ENCODE peak calls at places on chromosome X, in four cellular contexts. One of them, this sample, is unnamed. For H3K4me1, the result is how much of the 10 kb centered on the place peaks cover.

GRCh38 chrX:118675966-118676349 is 51.4 kb upstream of the IL13RA1 start:
- DNase-seq in tibial nerve: no peak
- DNase-seq in neuronal stem cell: no peak
- DNase-seq in Peyer's patch: no peak
- DNase-seq in this sample: no peak

GRCh38 chrX:73728518-73729023 is 165.6 kb downstream of the CHIC1 start:
- DNase-seq in Peyer's patch: no peak
- DNase-seq in tibial nerve: no peak
- DNase-seq in neuronal stem cell: peak
- DNase-seq in this sample: no peak

GRCh38 chrX:103423955-103424640 is 47.8 kb downstream of the BEX3 start:
- DNase-seq in tibial nerve: no peak
- DNase-seq in Peyer's patch: no peak
- DNase-seq in neuronal stem cell: no peak
- DNase-seq in this sample: no peak

GRCh38 chrX:153645921-153646481 is 1.0 kb upstream of the DUSP9 start:
- DNase-seq in tibial nerve: no peak
- DNase-seq in Peyer's patch: peak
- DNase-seq in neuronal stem cell: no peak
- DNase-seq in this sample: no peak

GRCh38 chrX:17521871-17522693 is 147.1 kb downstream of the NHS start:
- DNase-seq in Peyer's patch: no peak
- DNase-seq in tibial nerve: no peak
- DNase-seq in neuronal stem cell: no peak
- DNase-seq in this sample: no peak

GRCh38 chrX:148940411-148940996 is 440.1 kb downstream of the AFF2 start:
- DNase-seq in tibial nerve: no peak
- DNase-seq in Peyer's patch: no peak
- DNase-seq in neuronal stem cell: no peak
- DNase-seq in this sample: no peak

GRCh38 chrX:153327561-153327960 is 6.0 kb upstream of the PNMA6F start:
- DNase-seq in tibial nerve: no peak
- DNase-seq in neuronal stem cell: no peak
- DNase-seq in Peyer's patch: no peak
- DNase-seq in this sample: no peak

GRCh38 chrX:130741584-130741983 is 161.4 kb downstream of the ENOX2 start:
- DNase-seq in tibial nerve: no peak
- DNase-seq in neuronal stem cell: no peak
- DNase-seq in Peyer's patch: no peak
- DNase-seq in this sample: no peak

GRCh38 chrX:129493643-129494042 is 29.6 kb downstream of the SMARCA1 start:
- DNase-seq in tibial nerve: no peak
- DNase-seq in Peyer's patch: no peak
- DNase-seq in neuronal stem cell: no peak
- DNase-seq in this sample: no peak

GRCh38 chrX:40104649-40105015 is 6.9 kb upstream of the BCOR start:
- DNase-seq in tibial nerve: no peak
- DNase-seq in Peyer's patch: peak
- DNase-seq in neuronal stem cell: no peak
- DNase-seq in this sample: peak

GRCh38 chrX:50627696-50628095 is 157.1 kb upstream of the DGKK start:
- DNase-seq in tibial nerve: no peak
- DNase-seq in Peyer's patch: no peak
- DNase-seq in neuronal stem cell: no peak
- DNase-seq in this sample: no peak

GRCh38 chrX:2501246-2502102 is 698 bp upstream of the DHRSX start:
- DNase-seq in Peyer's patch: no peak
- DNase-seq in neuronal stem cell: no peak
- DNase-seq in tibial nerve: no peak
- DNase-seq in this sample: no peak

GRCh38 chrX:103718120-103718519 is 7.4 kb downstream of the TMEM31 start:
- DNase-seq in neuronal stem cell: no peak
- DNase-seq in tibial nerve: no peak
- DNase-seq in Peyer's patch: no peak
- DNase-seq in this sample: no peak

GRCh38 chrX:129749069-129749468 is 10.3 kb downstream of the XPNPEP2 start:
- DNase-seq in Peyer's patch: no peak
- DNase-seq in neuronal stem cell: no peak
- DNase-seq in tibial nerve: no peak
- DNase-seq in this sample: no peak

GRCh38 chrX:39896951-39897740 is 200.6 kb downstream of the BCOR start:
- DNase-seq in Peyer's patch: no peak
- DNase-seq in neuronal stem cell: peak
- DNase-seq in tibial nerve: no peak
- DNase-seq in this sample: no peak

GRCh38 chrX:89053223-89053622 is 306.2 kb downstream of the CPXCR1 start:
- DNase-seq in neuronal stem cell: no peak
- DNase-seq in Peyer's patch: no peak
- DNase-seq in tibial nerve: no peak
- DNase-seq in this sample: no peak

GRCh38 chrX:110180176-110180927 is 137.5 kb downstream of the AMMECR1 start:
- DNase-seq in Peyer's patch: no peak
- DNase-seq in tibial nerve: no peak
- DNase-seq in neuronal stem cell: no peak
- DNase-seq in this sample: no peak

GRCh38 chrX:102765794-102766193 is 45.3 kb downstream of the GPRASP3 start:
- DNase-seq in Peyer's patch: no peak
- DNase-seq in neuronal stem cell: no peak
- DNase-seq in tibial nerve: no peak
- DNase-seq in this sample: no peak

GRCh38 chrX:133215747-133216146 is 2.4 kb downstream of the TFDP3 start:
- DNase-seq in Peyer's patch: no peak
- DNase-seq in neuronal stem cell: peak
- DNase-seq in tibial nerve: no peak
- DNase-seq in this sample: no peak

GRCh38 chrX:24619647-24620046 is 27.5 kb downstream of the PCYT1B start:
- DNase-seq in neuronal stem cell: no peak
- DNase-seq in Peyer's patch: no peak
- DNase-seq in tibial nerve: peak
- DNase-seq in this sample: no peak

GRCh38 chrX:150704030-150704613 is 10.9 kb downstream of the MTMR1 start:
- DNase-seq in Peyer's patch: no peak
- DNase-seq in neuronal stem cell: no peak
- DNase-seq in tibial nerve: no peak
- DNase-seq in this sample: no peak

GRCh38 chrX:76279007-76279406 is 106.1 kb downstream of the PBDC1 start:
- DNase-seq in neuronal stem cell: peak
- DNase-seq in tibial nerve: peak
- DNase-seq in Peyer's patch: no peak
- DNase-seq in this sample: no peak

GRCh38 chrX:18377802-18378201 is 23.3 kb upstream of the SCML2 start:
- DNase-seq in Peyer's patch: no peak
- DNase-seq in neuronal stem cell: no peak
- DNase-seq in tibial nerve: peak
- DNase-seq in this sample: no peak

GRCh38 chrX:87805829-87806490 is 288.4 kb downstream of the KLHL4 start:
- DNase-seq in neuronal stem cell: no peak
- DNase-seq in tibial nerve: no peak
- DNase-seq in Peyer's patch: no peak
- DNase-seq in this sample: no peak

GRCh38 chrX:131895807-131896206 is 127.3 kb upstream of the STK26 start:
- DNase-seq in tibial nerve: no peak
- DNase-seq in neuronal stem cell: no peak
- DNase-seq in Peyer's patch: no peak
- DNase-seq in this sample: no peak

GRCh38 chrX:45352588-45352987 is 151.9 kb upstream of the DIPK2B start:
- DNase-seq in neuronal stem cell: no peak
- DNase-seq in tibial nerve: no peak
- DNase-seq in Peyer's patch: no peak
- DNase-seq in this sample: no peak

GRCh38 chrX:95666056-95666455 is 1018.6 kb upstream of the DIAPH2 start:
- DNase-seq in neuronal stem cell: no peak
- DNase-seq in tibial nerve: no peak
- DNase-seq in Peyer's patch: no peak
- DNase-seq in this sample: no peak

GRCh38 chrX:1423215-1423614 is 29.5 kb downstream of the ASMTL start:
- DNase-seq in tibial nerve: no peak
- DNase-seq in neuronal stem cell: no peak
- DNase-seq in Peyer's patch: no peak
- DNase-seq in this sample: peak

GRCh38 chrX:41308884-41309655 is 24.9 kb upstream of the DDX3X start:
- DNase-seq in Peyer's patch: no peak
- DNase-seq in neuronal stem cell: no peak
- DNase-seq in tibial nerve: no peak
- DNase-seq in this sample: no peak

GRCh38 chrX:147838465-147839131 is 73.1 kb upstream of the FMR1 start:
- DNase-seq in neuronal stem cell: no peak
- DNase-seq in tibial nerve: no peak
- DNase-seq in Peyer's patch: no peak
- DNase-seq in this sample: no peak

GRCh38 chrX:10166731-10167149 is 10.0 kb downstream of the CLCN4 start:
- DNase-seq in Peyer's patch: no peak
- DNase-seq in neuronal stem cell: no peak
- DNase-seq in tibial nerve: no peak
- DNase-seq in this sample: peak

GRCh38 chrX:45771114-45771513 is 570.4 kb upstream of the DIPK2B start:
- DNase-seq in tibial nerve: no peak
- DNase-seq in neuronal stem cell: no peak
- DNase-seq in Peyer's patch: peak
- DNase-seq in this sample: no peak

GRCh38 chrX:107725761-107726555 is 49.6 kb downstream of the TSC22D3 start:
- DNase-seq in tibial nerve: no peak
- DNase-seq in Peyer's patch: no peak
- DNase-seq in neuronal stem cell: no peak
- DNase-seq in this sample: no peak

GRCh38 chrX:107724653-107725052 is 50.9 kb downstream of the TSC22D3 start:
- DNase-seq in tibial nerve: no peak
- DNase-seq in neuronal stem cell: no peak
- DNase-seq in Peyer's patch: no peak
- DNase-seq in this sample: no peak

GRCh38 chrX:107728342-107729099 is 47.1 kb downstream of the TSC22D3 start:
- DNase-seq in neuronal stem cell: no peak
- DNase-seq in Peyer's patch: no peak
- DNase-seq in tibial nerve: no peak
- DNase-seq in this sample: no peak

GRCh38 chrX:107729558-107730297 is 45.9 kb downstream of the TSC22D3 start:
- DNase-seq in Peyer's patch: no peak
- DNase-seq in tibial nerve: no peak
- DNase-seq in neuronal stem cell: no peak
- DNase-seq in this sample: no peak

GRCh38 chrX:107726809-107727534 is 48.6 kb downstream of the TSC22D3 start:
- DNase-seq in Peyer's patch: no peak
- DNase-seq in neuronal stem cell: no peak
- DNase-seq in tibial nerve: no peak
- DNase-seq in this sample: no peak
- H3K4me1 ChIP-seq in Peyer's patch: under half
- H3K4me1 ChIP-seq in neuronal stem cell: under half
- H3K4me1 ChIP-seq in tibial nerve: half or more
- H3K4me1 ChIP-seq in this sample: under half

GRCh38 chrX:34585561-34585960 is 71.5 kb downstream of the TMEM47 start:
- DNase-seq in Peyer's patch: no peak
- DNase-seq in tibial nerve: no peak
- DNase-seq in neuronal stem cell: no peak
- DNase-seq in this sample: no peak
- H3K4me3 ChIP-seq in Peyer's patch: no peak
- H3K4me3 ChIP-seq in tibial nerve: no peak
- H3K4me3 ChIP-seq in neuronal stem cell: no peak
- H3K4me3 ChIP-seq in this sample: no peak

DNA sequence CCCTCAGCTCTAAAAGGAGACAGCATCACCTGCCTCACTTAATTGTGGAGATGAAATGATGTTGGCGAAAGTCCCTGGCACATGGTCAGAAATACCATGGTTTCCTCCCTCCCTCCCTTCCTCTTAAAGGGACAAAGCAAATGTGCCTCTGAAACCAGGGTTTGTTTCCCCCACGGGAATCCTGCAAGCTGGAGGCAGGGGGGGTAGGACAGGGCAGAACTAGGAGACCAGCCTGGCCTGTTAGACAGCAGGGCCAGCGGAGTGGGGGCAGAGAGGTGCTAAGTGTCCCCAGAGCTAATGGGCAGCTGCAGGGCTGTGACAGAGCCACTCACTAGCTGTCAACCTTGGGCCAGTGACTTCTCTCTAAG is 5.7 kb downstream of the RTL5 start:
- DNase-seq in tibial nerve: no peak
- DNase-seq in neuronal stem cell: no peak
- DNase-seq in Peyer's patch: no peak
- DNase-seq in this sample: no peak
- H3K4me1 ChIP-seq in tibial nerve: half or more
- H3K4me1 ChIP-seq in neuronal stem cell: under half
- H3K4me1 ChIP-seq in Peyer's patch: under half
- H3K4me1 ChIP-seq in this sample: under half

GRCh38 chrX:101078716-101079115 is at the start of gene TMEM35A:
- DNase-seq in neuronal stem cell: no peak
- DNase-seq in tibial nerve: no peak
- DNase-seq in Peyer's patch: no peak
- DNase-seq in this sample: no peak

GRCh38 chrX:101080326-101080725 is 1.6 kb downstream of the TMEM35A start:
- DNase-seq in neuronal stem cell: no peak
- DNase-seq in tibial nerve: no peak
- DNase-seq in Peyer's patch: no peak
- DNase-seq in this sample: no peak

GRCh38 chrX:101081257-101081656 is 2.6 kb downstream of the TMEM35A start:
- DNase-seq in Peyer's patch: no peak
- DNase-seq in tibial nerve: no peak
- DNase-seq in neuronal stem cell: no peak
- DNase-seq in this sample: no peak

GRCh38 chrX:101079223-101079622 is 544 bp downstream of the TMEM35A start:
- DNase-seq in neuronal stem cell: no peak
- DNase-seq in tibial nerve: no peak
- DNase-seq in Peyer's patch: no peak
- DNase-seq in this sample: no peak

DNA sequence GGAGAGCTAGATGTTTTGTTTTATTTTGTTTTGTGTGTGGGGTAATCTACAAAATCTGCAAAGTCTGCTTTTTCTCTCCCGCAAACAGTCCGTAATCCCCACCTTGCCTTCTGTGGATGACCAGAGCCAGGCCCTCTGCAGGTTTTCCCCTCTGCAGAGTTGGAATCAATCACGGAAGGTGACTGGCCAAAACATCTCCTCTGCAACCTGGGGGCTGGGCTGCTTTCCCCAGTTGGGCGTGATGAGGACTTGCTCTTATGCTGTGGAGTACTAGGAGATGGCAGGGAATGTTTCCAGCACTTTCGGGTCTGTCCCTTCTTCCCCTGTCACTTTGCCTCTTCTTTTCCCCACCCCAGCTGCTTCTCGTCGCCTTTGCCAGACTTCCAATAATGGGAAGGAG is 1.1 kb downstream of the TMEM35A start:
- DNase-seq in tibial nerve: no peak
- DNase-seq in Peyer's patch: no peak
- DNase-seq in neuronal stem cell: no peak
- DNase-seq in this sample: no peak
- H3K4me3 ChIP-seq in tibial nerve: no peak
- H3K4me3 ChIP-seq in Peyer's patch: no peak
- H3K4me3 ChIP-seq in neuronal stem cell: peak
- H3K4me3 ChIP-seq in this sample: peak

This sample was measured in upper lobe of right lung.